ENCODE peak calls at places on chromosomes 7 and 10, in four cellular contexts. Q, R, U and O are unnamed samples.

GRCh38 chr7:108375668-108376067 is 80.6 kb downstream of the NRCAM start:
- DNase-seq in Q (no peak), R (no peak), U (no peak), O (no peak)

GRCh38 chr10:37654466-37654865 is 202.9 kb downstream of the ZNF248 start:
- DNase-seq in Q (no peak), R (no peak), U (no peak), O (no peak)

GRCh38 chr7:155660758-155661093 is 16.3 kb downstream of the RBM33 start:
- DNase-seq in Q (no peak), R (no peak), U (no peak), O (no peak)

GRCh38 chr10:87861566-87861952 is 1.8 kb downstream of the KLLN start:
- DNase-seq in Q (peak; percentile 63), R (peak; percentile 81), U (peak; percentile 94), O (peak; percentile 88)

GRCh38 chr7:78052112-78052511 is 253.5 kb downstream of the PHTF2 start:
- DNase-seq in Q (peak; percentile 92), R (no peak), U (no peak), O (no peak)

GRCh38 chr10:25725917-25726716 is 207.9 kb upstream of the MYO3A start:
- DNase-seq in Q (peak; percentile 92), R (peak; percentile 42), U (peak; percentile 69), O (peak; percentile 46)

GRCh38 chr10:87000491-87000890 is 19.6 kb upstream of the FAM25A start:
- DNase-seq in Q (no peak), R (peak; percentile 4), U (peak; percentile 64), O (peak; percentile 9)

GRCh38 chr10:43351301-43351700 is 20.1 kb upstream of the FXYD4 start:
- DNase-seq in Q (no peak), R (no peak), U (no peak), O (no peak)

GRCh38 chr7:12540850-12541249 is 29.7 kb upstream of the SCIN start:
- DNase-seq in Q (no peak), R (no peak), U (no peak), O (no peak)

GRCh38 chr10:69222157-69223027 is 2.3 kb downstream of the HKDC1 start:
- DNase-seq in Q (peak; percentile 95), R (peak; percentile 73), U (peak; percentile 80), O (peak; percentile 91)

GRCh38 chr10:99457808-99458207 is 27.4 kb upstream of the GOT1 start:
- DNase-seq in Q (no peak), R (no peak), U (peak; percentile 24), O (peak; percentile 30)

GRCh38 chr10:15684768-15685167 is 35.0 kb downstream of the ITGA8 start:
- DNase-seq in Q (no peak), R (no peak), U (no peak), O (no peak)

GRCh38 chr10:110151871-110152270 is 55.5 kb upstream of the MXI1 start:
- DNase-seq in Q (no peak), R (no peak), U (no peak), O (no peak)

GRCh38 chr10:78727728-78728127 is 341.0 kb upstream of the ZMIZ1 start:
- DNase-seq in Q (no peak), R (no peak), U (no peak), O (no peak)

GRCh38 chr10:48390933-48391845 is 84.7 kb downstream of the MAPK8 start:
- DNase-seq in Q (no peak), R (peak; percentile 91), U (peak; percentile 71), O (peak; percentile 83)

GRCh38 chr10:62693306-62693705 is 111.2 kb upstream of the ADO start:
- DNase-seq in Q (no peak), R (no peak), U (no peak), O (no peak)

GRCh38 chr10:62690703-62691102 is 113.8 kb upstream of the ADO start:
- DNase-seq in Q (peak; percentile 50), R (no peak), U (no peak), O (no peak)

GRCh38 chr10:62689712-62690111 is 114.8 kb upstream of the ADO start:
- DNase-seq in Q (no peak), R (peak; percentile 73), U (no peak), O (no peak)

GRCh38 chr10:62692085-62692484 is 112.4 kb upstream of the ADO start:
- DNase-seq in Q (peak; percentile 38), R (no peak), U (no peak), O (no peak)

DNA sequence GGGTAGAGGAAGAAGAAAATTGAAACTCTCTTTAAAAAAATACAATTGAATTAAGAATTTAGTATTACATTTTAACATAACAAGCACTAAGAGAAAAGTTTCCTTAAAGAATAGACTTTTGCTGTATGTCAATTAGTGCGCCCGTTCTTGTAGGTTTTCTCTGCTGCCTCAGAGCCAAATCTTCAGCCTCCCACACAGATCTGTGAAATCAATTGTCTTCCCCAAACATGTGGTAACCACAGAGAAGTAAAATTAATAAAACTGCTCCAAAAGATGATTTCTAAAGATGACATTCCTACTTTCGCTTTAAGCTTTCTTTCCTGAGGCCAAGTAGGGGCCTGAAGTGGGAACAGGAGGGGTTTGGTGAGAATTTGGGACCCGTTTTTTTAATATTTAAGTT is 113.2 kb upstream of the ADO start:
- DNase-seq in Q (no peak), R (no peak), U (no peak), O (no peak)
- H2AFZ ChIP-seq in Q (no peak overlapping the region), R (no peak overlapping the region), U (no peak overlapping the region), O (no peak overlapping the region)

DNA sequence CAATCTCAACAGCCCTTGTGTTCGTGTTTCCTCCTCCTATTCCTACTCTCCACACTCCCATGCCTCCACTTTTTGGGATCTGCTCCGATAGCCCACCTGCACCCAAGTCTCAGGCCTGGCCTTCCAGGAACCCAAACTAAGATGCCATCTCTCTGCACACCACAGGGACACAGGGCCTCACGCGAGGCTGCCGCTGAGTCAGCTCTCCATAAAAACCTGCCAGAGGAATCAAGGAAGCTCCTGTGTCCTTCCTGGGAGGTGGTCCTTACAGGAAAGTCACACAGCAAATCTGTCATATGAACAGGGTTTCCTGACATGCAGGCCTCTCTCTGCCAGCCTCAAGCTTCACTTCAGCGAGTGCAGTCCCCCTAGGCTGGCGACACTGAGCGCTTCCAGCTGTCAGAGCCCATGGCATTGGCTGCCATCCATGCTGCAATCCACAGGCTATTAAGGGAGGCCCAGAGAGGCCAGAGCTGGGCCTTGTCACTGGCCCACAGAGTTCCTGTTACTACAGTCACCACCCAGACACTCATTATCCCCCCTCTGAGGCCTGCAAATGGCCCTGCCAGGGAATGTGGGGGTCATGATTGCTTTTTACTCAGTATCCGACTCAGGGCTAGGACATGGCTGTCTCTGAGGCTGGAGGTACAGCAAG is 151.4 kb downstream of the OAT start:
- DNase-seq in Q (no peak), R (no peak), U (peak; percentile 21), O (peak; percentile 54)
- H3K4me2 ChIP-seq in Q (no peak overlapping the region), R (no peak overlapping the region), U (no peak overlapping the region), O (no peak overlapping the region)

GRCh38 chr7:150986556-150986955 is 4.3 kb upstream of the NOS3 start:
- DNase-seq in Q (no peak), R (no peak), U (no peak), O (no peak)

GRCh38 chr7:150986099-150986512 is 4.7 kb upstream of the NOS3 start:
- DNase-seq in Q (peak; percentile 91), R (peak; percentile 57), U (peak; percentile 70), O (no peak)

GRCh38 chr7:150990416-150991186 is at the start of gene NOS3:
- DNase-seq in Q (peak; percentile 49), R (no peak), U (peak; percentile 28), O (no peak)

GRCh38 chr7:150989456-150989855 is 1.4 kb upstream of the NOS3 start:
- DNase-seq in Q (no peak), R (no peak), U (no peak), O (no peak)

GRCh38 chr7:150988230-150989226 is 2.3 kb upstream of the NOS3 start:
- DNase-seq in Q (peak; percentile 91), R (peak; percentile 87), U (peak; percentile 43), O (no peak)
- H2AFZ ChIP-seq in Q (peak overlapping the region; percentile 98), R (peak overlapping the region; percentile 40), U (no peak overlapping the region), O (no peak overlapping the region)

GRCh38 chr7:134747326-134747725 is 32.1 kb upstream of the CALD1 start:
- DNase-seq in Q (no peak), R (peak; percentile 31), U (no peak), O (no peak)
- H3K4me2 ChIP-seq in Q (no peak overlapping the region), R (no peak overlapping the region), U (no peak overlapping the region), O (no peak overlapping the region)

GRCh38 chr10:119304541-119304940 is 97.2 kb downstream of the GRK5 start:
- DNase-seq in Q (no peak), R (no peak), U (no peak), O (no peak)
- H2AFZ ChIP-seq in Q (no peak overlapping the region), R (no peak overlapping the region), U (no peak overlapping the region), O (no peak overlapping the region)

GRCh38 chr7:102306916-102307677 is 20.4 kb downstream of the SH2B2 start:
- DNase-seq in Q (peak; percentile 80), R (no peak), U (peak; percentile 30), O (peak; percentile 61)
- H3K4me2 ChIP-seq in Q (peak overlapping the region; percentile 70), R (no peak overlapping the region), U (no peak overlapping the region), O (peak overlapping the region; percentile 13)

DNA sequence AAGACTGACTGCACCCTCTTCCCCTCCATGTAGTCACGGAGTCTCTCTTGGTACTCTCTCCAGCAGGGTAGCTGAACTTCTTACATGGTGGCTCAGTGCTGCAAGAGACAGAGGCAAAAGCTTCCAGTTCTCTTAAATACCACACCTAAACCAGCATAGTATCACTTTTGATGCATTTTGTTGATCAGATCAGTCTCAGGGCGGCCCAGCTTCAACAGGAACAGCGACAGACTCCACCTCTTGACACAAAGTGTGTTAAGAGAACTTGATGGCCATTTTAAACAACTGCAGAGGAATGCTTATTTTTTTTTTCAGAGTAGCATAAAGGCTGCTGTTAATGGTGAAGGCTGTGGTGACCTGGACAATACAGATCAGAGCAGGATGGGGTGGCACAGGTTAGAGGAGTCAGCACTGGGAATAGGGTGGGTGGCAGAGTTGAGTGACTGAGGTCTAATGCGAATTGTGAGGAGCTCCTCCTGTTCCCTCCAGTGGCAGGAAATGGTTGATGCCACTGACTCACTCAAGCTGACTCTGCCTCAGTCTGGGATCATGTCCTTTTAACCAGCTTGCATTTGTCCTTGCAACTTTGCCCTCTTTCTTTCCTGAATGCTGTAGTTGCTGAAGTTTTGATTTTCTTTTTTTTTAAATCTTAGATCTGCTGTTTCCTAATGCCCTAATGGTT is 17.3 kb downstream of the MGAM start:
- DNase-seq in Q (peak; percentile 57), R (no peak), U (peak; percentile 54), O (no peak)
- H2AFZ ChIP-seq in Q (peak overlapping the region; percentile 85), R (no peak overlapping the region), U (peak overlapping the region; percentile 60), O (no peak overlapping the region)

GRCh38 chr7:132942721-132943120 is 139.2 kb downstream of the CHCHD3 start:
- DNase-seq in Q (no peak), R (no peak), U (no peak), O (no peak)
- H3K4me2 ChIP-seq in Q (no peak overlapping the region), R (no peak overlapping the region), U (no peak overlapping the region), O (no peak overlapping the region)